ENCODE peak calls at places on chromosome 2, in nine cellular contexts. U, N, O, Z, D, Q, G, H and B are unnamed samples.
A peak's percentile ranks its signal among the peaks of the same experiment; 100 is the strongest.

GRCh38 chr2:235534608-235535422 is 41.0 kb downstream of the AGAP1 start:
- DNase-seq in N (no peak), O (no peak), Z (no peak), D (no peak), U (no peak), Q (no peak), H (no peak), G (no peak), B (no peak)

GRCh38 chr2:10078704-10079191 is 1.5 kb downstream of the CYS1 start:
- DNase-seq in H (no peak), Z (no peak), N (no peak), Q (no peak), O (no peak), U (no peak), G (peak; percentile 73), D (no peak), B (no peak)

GRCh38 chr2:59322870-59323269 is 1081.7 kb upstream of the FANCL start:
- DNase-seq in U (no peak), G (no peak), Q (no peak), D (no peak), Z (no peak), O (no peak), H (no peak), N (no peak), B (no peak)

GRCh38 chr2:217248312-217248935 is 388.6 kb upstream of the TNP1 start:
- DNase-seq in U (no peak), Z (no peak), Q (peak; percentile 51), N (no peak), H (peak; percentile 14), G (peak; percentile 69), D (peak; percentile 29), O (peak; percentile 32), B (peak; percentile 77)

GRCh38 chr2:234496442-234496834 is 443 bp downstream of the ARL4C start:
- DNase-seq in D (no peak), H (no peak), Z (peak; percentile 26), O (no peak), U (peak; percentile 31), G (no peak), Q (peak; percentile 43), N (peak; percentile 52), B (peak; percentile 33)

GRCh38 chr2:217325251-217325650 is 465.4 kb upstream of the TNP1 start:
- DNase-seq in U (no peak), G (no peak), Z (no peak), N (no peak), Q (no peak), O (peak; percentile 72), D (no peak), H (no peak), B (no peak)

GRCh38 chr2:237671466-237672173 is 44.2 kb downstream of the LRRFIP1 start:
- DNase-seq in U (no peak), G (no peak), O (no peak), Z (no peak), N (no peak), D (no peak), H (no peak), Q (no peak), B (no peak)

GRCh38 chr2:175153-175786 is 88.6 kb downstream of the SH3YL1 start:
- DNase-seq in D (no peak), O (no peak), Z (no peak), H (no peak), G (no peak), U (no peak), N (no peak), Q (no peak), B (no peak)

GRCh38 chr2:24164416-24164973 is 10.4 kb upstream of the FAM228A start:
- DNase-seq in H (peak; percentile 73), Z (no peak), O (no peak), N (no peak), D (peak; percentile 20), G (peak; percentile 10), Q (no peak), U (no peak), B (no peak)

GRCh38 chr2:112155331-112156151 is 17.4 kb downstream of the FBLN7 start:
- DNase-seq in H (no peak), N (no peak), Q (no peak), U (no peak), G (no peak), Z (no peak), O (no peak), D (no peak), B (no peak)

GRCh38 chr2:46379213-46380037 is 82.2 kb downstream of the EPAS1 start:
- DNase-seq in Q (no peak), O (no peak), H (no peak), G (peak; percentile 75), U (no peak), D (peak; percentile 43), N (no peak), Z (no peak), B (no peak)

GRCh38 chr2:232260075-232260474 is 118.5 kb upstream of the ALPP start:
- DNase-seq in H (no peak), Q (no peak), D (peak; percentile 81), N (peak; percentile 70), G (peak; percentile 89), U (no peak), Z (no peak), O (no peak), B (peak; percentile 22)